ENCODE peak calls at places on chromosomes 5 and 9, in seven cellular contexts. One of them, this sample, is unnamed.

GRCh38 chr9:124285903-124286291 is 28.1 kb downstream of the NEK6 start:
- DNase-seq in heart left ventricle: peak; percentile 74
- DNase-seq in H1: no peak
- DNase-seq in breast epithelium: peak; percentile 63
- DNase-seq in fibroblast of lung: peak; percentile 99
- DNase-seq in cardiac fibroblast: peak; percentile 96
- DNase-seq in upper lobe of left lung: peak; percentile 89
- DNase-seq in this sample: peak; percentile 75

GRCh38 chr5:52998552-52999313 is 9.6 kb downstream of the ITGA2 start:
- DNase-seq in heart left ventricle: no peak
- DNase-seq in fibroblast of lung: no peak
- DNase-seq in breast epithelium: no peak
- DNase-seq in upper lobe of left lung: no peak
- DNase-seq in H1: no peak
- DNase-seq in cardiac fibroblast: no peak
- DNase-seq in this sample: no peak

GRCh38 chr5:32572778-32573480 is 12.4 kb upstream of the SUB1 start:
- DNase-seq in breast epithelium: no peak
- DNase-seq in upper lobe of left lung: no peak
- DNase-seq in heart left ventricle: no peak
- DNase-seq in H1: no peak
- DNase-seq in fibroblast of lung: no peak
- DNase-seq in cardiac fibroblast: no peak
- DNase-seq in this sample: peak; percentile 70

GRCh38 chr9:112558476-112558875 is 71.8 kb downstream of the KIAA1958 start:
- DNase-seq in heart left ventricle: no peak
- DNase-seq in cardiac fibroblast: peak; percentile 51
- DNase-seq in breast epithelium: no peak
- DNase-seq in upper lobe of left lung: no peak
- DNase-seq in fibroblast of lung: peak; percentile 85
- DNase-seq in H1: no peak
- DNase-seq in this sample: no peak

GRCh38 chr5:172683696-172684464 is 42.8 kb downstream of the NEURL1B start:
- DNase-seq in cardiac fibroblast: no peak
- DNase-seq in upper lobe of left lung: no peak
- DNase-seq in H1: no peak
- DNase-seq in breast epithelium: no peak
- DNase-seq in heart left ventricle: no peak
- DNase-seq in fibroblast of lung: no peak
- DNase-seq in this sample: peak; percentile 52

GRCh38 chr5:149060325-149060724 is 2.5 kb downstream of the SH3TC2 start:
- DNase-seq in heart left ventricle: peak; percentile 84
- DNase-seq in cardiac fibroblast: peak; percentile 68
- DNase-seq in fibroblast of lung: no peak
- DNase-seq in breast epithelium: no peak
- DNase-seq in H1: no peak
- DNase-seq in upper lobe of left lung: peak; percentile 42
- DNase-seq in this sample: no peak

GRCh38 chr9:89902450-89902849 is 297.6 kb downstream of the GADD45G start:
- DNase-seq in upper lobe of left lung: peak; percentile 18
- DNase-seq in breast epithelium: no peak
- DNase-seq in fibroblast of lung: peak; percentile 94
- DNase-seq in heart left ventricle: no peak
- DNase-seq in cardiac fibroblast: no peak
- DNase-seq in H1: no peak
- DNase-seq in this sample: no peak

GRCh38 chr9:115838417-115838816 is 315.2 kb upstream of the PAPPA start:
- DNase-seq in heart left ventricle: no peak
- DNase-seq in cardiac fibroblast: no peak
- DNase-seq in H1: no peak
- DNase-seq in upper lobe of left lung: no peak
- DNase-seq in fibroblast of lung: no peak
- DNase-seq in breast epithelium: no peak
- DNase-seq in this sample: no peak

GRCh38 chr5:81140942-81141341 is 92.2 kb upstream of the CKMT2 start:
- DNase-seq in heart left ventricle: peak; percentile 65
- DNase-seq in upper lobe of left lung: no peak
- DNase-seq in cardiac fibroblast: peak; percentile 67
- DNase-seq in breast epithelium: no peak
- DNase-seq in fibroblast of lung: peak; percentile 72
- DNase-seq in H1: no peak
- DNase-seq in this sample: no peak

GRCh38 chr5:180607861-180608571 is 16.7 kb upstream of the SCGB3A1 start:
- DNase-seq in H1: no peak
- DNase-seq in upper lobe of left lung: peak; percentile 88
- DNase-seq in heart left ventricle: no peak
- DNase-seq in fibroblast of lung: no peak
- DNase-seq in breast epithelium: no peak
- DNase-seq in cardiac fibroblast: no peak
- DNase-seq in this sample: no peak

GRCh38 chr9:134653259-134654009 is 11.8 kb downstream of the COL5A1 start:
- DNase-seq in H1: no peak
- DNase-seq in heart left ventricle: peak; percentile 44
- DNase-seq in upper lobe of left lung: no peak
- DNase-seq in breast epithelium: no peak
- DNase-seq in cardiac fibroblast: no peak
- DNase-seq in fibroblast of lung: no peak
- DNase-seq in this sample: no peak

GRCh38 chr9:108636023-108636422 is 219.8 kb downstream of the ACTL7B start:
- DNase-seq in upper lobe of left lung: no peak
- DNase-seq in H1: no peak
- DNase-seq in heart left ventricle: no peak
- DNase-seq in cardiac fibroblast: no peak
- DNase-seq in breast epithelium: no peak
- DNase-seq in fibroblast of lung: no peak
- DNase-seq in this sample: no peak

GRCh38 chr5:65819215-65819904 is 97.4 kb downstream of the NLN start:
- DNase-seq in breast epithelium: no peak
- DNase-seq in H1: no peak
- DNase-seq in fibroblast of lung: no peak
- DNase-seq in cardiac fibroblast: no peak
- DNase-seq in upper lobe of left lung: no peak
- DNase-seq in heart left ventricle: no peak
- DNase-seq in this sample: no peak

GRCh38 chr9:113568481-113569321 is 105.2 kb downstream of the RGS3 start:
- DNase-seq in upper lobe of left lung: peak; percentile 20
- DNase-seq in cardiac fibroblast: no peak
- DNase-seq in fibroblast of lung: no peak
- DNase-seq in breast epithelium: no peak
- DNase-seq in heart left ventricle: peak; percentile 69
- DNase-seq in H1: no peak
- DNase-seq in this sample: no peak

GRCh38 chr5:113508756-113509155 is 4.7 kb upstream of the YTHDC2 start:
- DNase-seq in upper lobe of left lung: no peak
- DNase-seq in heart left ventricle: no peak
- DNase-seq in cardiac fibroblast: peak; percentile 44
- DNase-seq in breast epithelium: no peak
- DNase-seq in fibroblast of lung: peak; percentile 41
- DNase-seq in H1: no peak
- DNase-seq in this sample: no peak

GRCh38 chr5:113512341-113512740 is 1.2 kb upstream of the YTHDC2 start:
- DNase-seq in cardiac fibroblast: no peak
- DNase-seq in upper lobe of left lung: no peak
- DNase-seq in heart left ventricle: no peak
- DNase-seq in fibroblast of lung: peak; percentile 30
- DNase-seq in breast epithelium: no peak
- DNase-seq in H1: no peak
- DNase-seq in this sample: no peak

GRCh38 chr5:113514263-113514590 is 733 bp downstream of the YTHDC2 start:
- DNase-seq in breast epithelium: no peak
- DNase-seq in cardiac fibroblast: no peak
- DNase-seq in upper lobe of left lung: no peak
- DNase-seq in fibroblast of lung: no peak
- DNase-seq in H1: no peak
- DNase-seq in heart left ventricle: no peak
- DNase-seq in this sample: peak; percentile 20

GRCh38 chr5:113510836-113511451 is 2.5 kb upstream of the YTHDC2 start:
- DNase-seq in heart left ventricle: no peak
- DNase-seq in H1: no peak
- DNase-seq in cardiac fibroblast: peak; percentile 78
- DNase-seq in fibroblast of lung: peak; percentile 38
- DNase-seq in breast epithelium: no peak
- DNase-seq in upper lobe of left lung: no peak
- DNase-seq in this sample: peak; percentile 29

DNA sequence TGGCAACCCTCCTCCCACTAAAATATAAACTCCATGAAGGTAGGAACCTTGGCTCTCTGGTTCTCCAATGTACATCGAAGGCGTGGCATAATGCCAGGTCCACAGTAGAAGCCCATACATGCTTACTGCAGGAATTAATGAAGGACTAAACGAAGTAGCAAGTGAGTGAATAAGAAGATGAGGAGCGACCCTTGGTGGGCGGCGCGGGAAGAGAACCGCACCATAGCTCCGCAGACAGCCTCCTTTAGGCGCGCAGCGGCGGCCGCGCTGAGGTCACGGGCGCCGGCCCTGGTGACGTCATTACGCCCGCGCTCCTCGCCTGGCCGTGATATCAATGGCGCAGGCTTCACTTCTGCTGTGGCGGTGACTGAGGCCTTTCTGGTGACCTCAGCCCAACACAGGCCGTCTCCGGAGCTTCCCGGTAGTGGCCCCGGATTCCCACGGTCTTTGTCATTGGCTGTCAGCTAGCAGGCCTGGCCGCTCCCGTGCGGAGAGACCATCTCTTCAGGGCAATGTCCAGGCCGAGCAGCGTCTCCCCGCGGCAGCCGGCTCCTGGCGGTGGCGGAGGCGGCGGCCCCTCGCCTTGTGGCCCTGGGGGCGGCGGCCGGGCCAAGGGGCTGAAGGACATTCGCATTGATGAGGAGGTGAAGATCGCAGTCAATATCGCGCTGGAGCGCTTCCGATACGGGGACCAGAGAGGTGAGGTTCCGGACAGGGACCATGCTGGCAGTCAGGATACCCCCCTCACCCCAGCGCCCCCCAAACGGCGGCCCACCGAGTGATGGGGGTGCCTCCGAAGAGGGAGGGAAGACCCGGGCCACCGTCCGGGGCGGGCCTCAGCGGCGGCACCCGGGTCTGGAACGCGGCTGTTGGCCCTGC is at the start of gene YTHDC2:
- DNase-seq in breast epithelium: peak; percentile 80
- DNase-seq in upper lobe of left lung: peak; percentile 86
- DNase-seq in heart left ventricle: peak; percentile 93
- DNase-seq in cardiac fibroblast: peak; percentile 88
- DNase-seq in H1: peak; percentile 51
- DNase-seq in fibroblast of lung: peak; percentile 87
- DNase-seq in this sample: peak; percentile 86
- TF ChIP-seq CTCF in breast epithelium: no peak
- TF ChIP-seq CTCF in upper lobe of left lung: peak; percentile 45
- TF ChIP-seq CTCF in heart left ventricle: peak; percentile 37
- TF ChIP-seq CTCF in cardiac fibroblast: no peak
- TF ChIP-seq CTCF in H1: peak; percentile 79
- TF ChIP-seq CTCF in fibroblast of lung: peak; percentile 37
- TF ChIP-seq CTCF in this sample: peak; percentile 6

DNA sequence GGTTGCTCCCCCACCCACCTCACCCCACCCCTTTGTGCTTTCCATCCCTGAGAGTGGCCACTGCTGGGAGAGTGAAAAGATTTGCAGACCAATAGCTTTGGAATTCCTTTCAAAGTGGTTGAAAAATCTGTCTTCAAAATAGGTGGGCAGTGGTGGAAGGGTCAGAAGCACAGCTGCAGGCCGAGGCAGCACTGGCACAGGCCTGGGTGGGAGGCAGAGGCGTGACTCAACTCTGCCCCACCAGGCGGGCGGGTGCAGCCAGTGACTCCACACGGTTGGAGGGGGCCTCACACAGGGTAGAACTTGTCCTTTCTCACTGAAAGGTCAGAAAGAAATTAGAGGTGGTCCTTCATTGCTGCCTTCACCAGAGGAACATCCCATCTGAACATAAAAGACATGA is 214.9 kb upstream of the TBCA start:
- DNase-seq in upper lobe of left lung: no peak
- DNase-seq in breast epithelium: no peak
- DNase-seq in cardiac fibroblast: no peak
- DNase-seq in fibroblast of lung: no peak
- DNase-seq in H1: no peak
- DNase-seq in heart left ventricle: no peak
- DNase-seq in this sample: no peak
- TF ChIP-seq CTCF in upper lobe of left lung: no peak
- TF ChIP-seq CTCF in breast epithelium: no peak
- TF ChIP-seq CTCF in cardiac fibroblast: no peak
- TF ChIP-seq CTCF in fibroblast of lung: no peak
- TF ChIP-seq CTCF in H1: peak; percentile 30
- TF ChIP-seq CTCF in heart left ventricle: no peak
- TF ChIP-seq CTCF in this sample: no peak

DNA sequence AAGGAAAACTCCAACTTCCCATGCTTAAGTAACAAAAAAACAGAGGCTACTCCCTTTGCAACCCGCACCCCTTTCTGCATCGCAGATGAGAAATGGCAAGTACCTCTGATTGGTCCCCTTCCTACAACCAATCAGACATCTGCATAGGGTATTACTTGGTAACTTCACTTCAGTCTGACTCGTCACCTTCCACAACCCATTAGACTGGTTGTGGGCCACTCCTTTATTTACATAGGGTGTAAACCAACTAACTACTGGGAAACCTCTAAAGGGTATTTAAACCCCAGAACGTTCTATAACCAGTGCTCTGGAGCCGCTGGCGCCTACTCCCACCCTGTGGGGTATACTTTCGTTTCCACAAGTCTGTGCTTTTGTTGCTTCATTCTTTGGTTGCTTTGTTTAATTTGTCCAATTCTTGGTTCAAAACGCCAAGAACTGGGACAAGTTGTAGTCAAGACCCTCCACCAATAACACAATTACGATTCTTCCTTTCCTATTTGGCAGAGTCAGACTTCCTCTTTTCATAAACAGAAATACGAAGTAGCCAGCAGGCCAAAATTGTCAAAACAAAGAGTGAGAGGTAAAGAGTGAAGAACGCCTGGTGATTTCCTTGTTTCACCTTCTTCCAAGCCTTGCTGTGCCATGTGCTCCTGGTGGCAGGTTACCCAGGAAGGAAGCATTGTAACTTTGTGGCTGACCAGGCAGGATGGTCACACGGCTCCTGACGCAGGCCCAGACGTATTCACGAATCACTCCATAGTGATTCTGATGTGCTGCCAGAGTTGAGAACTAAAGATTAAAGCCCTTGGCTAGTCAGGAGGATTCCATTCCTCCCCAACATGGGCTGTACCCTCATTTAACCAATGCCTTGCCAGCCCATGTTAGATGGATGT is 477.4 kb downstream of the ARHGEF28 start:
- DNase-seq in breast epithelium: peak; percentile 35
- DNase-seq in cardiac fibroblast: no peak
- DNase-seq in heart left ventricle: no peak
- DNase-seq in fibroblast of lung: no peak
- DNase-seq in H1: no peak
- DNase-seq in upper lobe of left lung: no peak
- DNase-seq in this sample: no peak
- TF ChIP-seq CTCF in breast epithelium: no peak
- TF ChIP-seq CTCF in cardiac fibroblast: no peak
- TF ChIP-seq CTCF in heart left ventricle: no peak
- TF ChIP-seq CTCF in fibroblast of lung: no peak
- TF ChIP-seq CTCF in H1: no peak
- TF ChIP-seq CTCF in upper lobe of left lung: no peak
- TF ChIP-seq CTCF in this sample: no peak

DNA sequence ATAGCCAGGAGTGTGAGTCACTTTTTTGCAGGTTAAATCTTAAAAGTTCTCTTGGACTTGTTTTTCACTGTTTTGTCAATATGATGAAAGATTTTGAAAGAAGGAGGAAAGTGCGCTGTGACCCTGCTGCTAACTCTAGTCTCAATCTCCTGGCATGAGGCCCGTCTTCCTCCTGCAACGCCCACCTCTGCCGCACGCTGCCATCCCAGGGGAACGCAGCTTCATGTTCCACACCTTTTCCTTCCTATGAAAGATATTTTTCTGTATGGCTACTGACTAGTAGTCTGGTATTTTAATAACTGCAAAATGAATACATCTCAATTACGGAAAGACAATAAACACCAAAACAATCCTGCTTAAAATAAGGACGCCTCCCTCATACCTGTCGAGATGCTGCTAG is 8.3 kb downstream of the PPIC start:
- DNase-seq in fibroblast of lung: no peak
- DNase-seq in cardiac fibroblast: no peak
- DNase-seq in breast epithelium: no peak
- DNase-seq in heart left ventricle: peak; percentile 68
- DNase-seq in upper lobe of left lung: no peak
- DNase-seq in H1: no peak
- DNase-seq in this sample: no peak
- TF ChIP-seq CTCF in fibroblast of lung: no peak
- TF ChIP-seq CTCF in cardiac fibroblast: no peak
- TF ChIP-seq CTCF in breast epithelium: no peak
- TF ChIP-seq CTCF in heart left ventricle: no peak
- TF ChIP-seq CTCF in upper lobe of left lung: no peak
- TF ChIP-seq CTCF in H1: no peak
- TF ChIP-seq CTCF in this sample: no peak

This sample was measured in GM10248.